ENCODE peak calls at places on chromosomes 13 and 19, in eight cellular contexts. U is stimulated activated CD8-positive, alpha-beta memory T cell treated with anti-CD3 and anti-CD28 coated beads, Interleukin-4, amount 100 ng/mL, for 1 hour; W is GM19239; P is stimulated activated CD4-positive, alpha-beta T cell treated with anti-CD3 and anti-CD28 coated beads, Interleukin-1b, Interleukin-23, amount 100 ng/mL, for 24 hours; T is omental fat pad; B is SW480; C is HFF-Myc; Z is anterior cingulate cortex. R is an unnamed sample.

GRCh38 chr13:25170554-25171107 is 1.5 kb downstream of the AMER2 start:
- DNase-seq in Z (peak; percentile 63), W (no peak), P (no peak), B (no peak), C (no peak), U (no peak), T (no peak), R (no peak)

GRCh38 chr19:1513492-1514294 is 874 bp upstream of the ADAMTSL5 start:
- DNase-seq in T (no peak), B (peak; percentile 31), P (peak; percentile 52), Z (no peak), C (no peak), W (peak; percentile 62), U (peak; percentile 42), R (peak; percentile 68)

GRCh38 chr19:39046037-39046821 is 13.9 kb upstream of the FBXO27 start:
- DNase-seq in Z (no peak), C (peak; percentile 30), P (no peak), W (no peak), T (no peak), B (peak; percentile 76), U (no peak), R (no peak)

GRCh38 chr13:30334663-30335386 is 27.5 kb upstream of the KATNAL1 start:
- DNase-seq in U (no peak), P (no peak), C (no peak), W (no peak), Z (no peak), T (no peak), B (no peak), R (peak; percentile 82)

GRCh38 chr19:55031178-55031577 is 6.9 kb downstream of the GP6 start:
- DNase-seq in T (no peak), B (no peak), Z (no peak), C (no peak), U (no peak), P (no peak), W (no peak), R (no peak)

GRCh38 chr19:30362156-30362754 is 9.9 kb upstream of the ZNF536 start:
- DNase-seq in P (no peak), B (no peak), C (no peak), Z (no peak), W (no peak), T (no peak), U (no peak), R (no peak)

GRCh38 chr19:5138606-5139594 is 170.0 kb downstream of the KDM4B start:
- DNase-seq in W (peak; percentile 94), C (peak; percentile 66), B (peak; percentile 12), U (peak; percentile 56), P (peak; percentile 47), Z (peak; percentile 40), T (no peak), R (peak; percentile 53)

GRCh38 chr13:46170687-46171086 is 11.3 kb downstream of the LCP1 start:
- DNase-seq in P (no peak), T (no peak), Z (no peak), B (no peak), W (no peak), U (no peak), C (no peak), R (no peak)

GRCh38 chr19:43684326-43684725 is 14.4 kb upstream of the PLAUR start:
- DNase-seq in C (no peak), U (no peak), Z (no peak), W (no peak), P (no peak), T (no peak), B (no peak), R (no peak)

GRCh38 chr13:93230466-93230865 is 3.9 kb downstream of the GPC6 start:
- DNase-seq in W (no peak), T (no peak), B (no peak), P (no peak), Z (no peak), C (no peak), U (no peak), R (no peak)

GRCh38 chr13:76828316-76828741 is 57.9 kb downstream of the KCTD12 start:
- DNase-seq in P (no peak), T (no peak), B (no peak), Z (no peak), W (no peak), C (no peak), U (no peak), R (no peak)

GRCh38 chr19:28482221-28482620 is 730.7 kb downstream of the UQCRFS1 start:
- DNase-seq in T (no peak), B (peak; percentile 56), W (no peak), C (no peak), U (no peak), Z (no peak), P (no peak), R (no peak)

GRCh38 chr13:98515804-98516465 is 61.0 kb downstream of the STK24 start:
- DNase-seq in Z (no peak), W (no peak), T (no peak), U (no peak), C (no peak), B (no peak), P (no peak), R (no peak)

GRCh38 chr19:8174706-8175105 is 25.3 kb upstream of the FBN3 start:
- DNase-seq in C (no peak), Z (no peak), U (no peak), W (no peak), P (no peak), B (no peak), T (no peak), R (no peak)

GRCh38 chr19:5113101-5113557 is 144.2 kb downstream of the KDM4B start:
- DNase-seq in P (no peak), C (no peak), W (no peak), B (no peak), U (no peak), Z (no peak), T (no peak), R (no peak)

GRCh38 chr13:47287291-47287751 is 390.5 kb upstream of the HTR2A start:
- DNase-seq in Z (no peak), T (no peak), U (no peak), W (no peak), C (no peak), B (no peak), P (no peak), R (no peak)

GRCh38 chr19:1935484-1936208 is 5.3 kb upstream of the CSNK1G2 start:
- DNase-seq in T (no peak), B (no peak), U (no peak), W (no peak), P (no peak), C (no peak), Z (no peak), R (no peak)

GRCh38 chr13:23765531-23765930 is 123.7 kb downstream of the MIPEP start:
- DNase-seq in U (no peak), W (no peak), B (no peak), Z (no peak), P (no peak), T (no peak), C (no peak), R (no peak)

GRCh38 chr19:35429698-35430097 is 18.4 kb upstream of the FFAR2 start:
- DNase-seq in U (no peak), W (no peak), T (no peak), P (no peak), C (no peak), B (no peak), Z (no peak), R (no peak)

GRCh38 chr19:3266792-3267469 is 42.5 kb downstream of the CELF5 start:
- DNase-seq in B (no peak), P (no peak), Z (peak; percentile 21), U (no peak), C (no peak), W (no peak), T (no peak), R (no peak)

GRCh38 chr19:45391346-45391745 is 13.5 kb downstream of the PPP1R13L start:
- DNase-seq in U (no peak), P (no peak), B (no peak), C (no peak), Z (no peak), W (no peak), T (no peak), R (no peak)

GRCh38 chr13:95059306-95059705 is 241.9 kb downstream of the ABCC4 start:
- DNase-seq in P (no peak), B (no peak), Z (no peak), T (no peak), U (no peak), W (no peak), C (no peak), R (no peak)

GRCh38 chr13:77720988-77721387 is 23.5 kb downstream of the SLAIN1 start:
- DNase-seq in W (no peak), T (no peak), U (no peak), Z (no peak), C (no peak), P (no peak), B (no peak), R (no peak)

GRCh38 chr13:40812724-40813445 is 23.5 kb downstream of the SLC25A15 start:
- DNase-seq in B (no peak), Z (no peak), P (no peak), C (no peak), U (no peak), W (no peak), T (no peak), R (no peak)

GRCh38 chr13:51585234-51585672 is 991 bp downstream of the WDFY2 start:
- DNase-seq in P (no peak), W (no peak), C (no peak), B (no peak), T (no peak), Z (peak; percentile 44), U (no peak), R (no peak)

GRCh38 chr13:38618336-38618735 is 68.5 kb upstream of the FREM2 start:
- DNase-seq in U (no peak), T (no peak), Z (no peak), B (no peak), C (no peak), P (no peak), W (no peak), R (no peak)

GRCh38 chr13:66977156-66977555 is 253.0 kb downstream of the PCDH9 start:
- DNase-seq in B (no peak), C (no peak), U (no peak), Z (no peak), W (no peak), T (no peak), P (no peak), R (no peak)

GRCh38 chr19:19822148-19822429 is 539 bp upstream of the ZNF506 start:
- DNase-seq in U (no peak), C (no peak), Z (no peak), T (no peak), W (no peak), B (no peak), P (no peak), R (no peak)

GRCh38 chr13:30846311-30846710 is 59.8 kb upstream of the MEDAG start:
- DNase-seq in B (peak; percentile 53), T (no peak), U (no peak), C (no peak), W (no peak), P (no peak), Z (no peak), R (no peak)

GRCh38 chr13:112671359-112671758 is 18.5 kb upstream of the ATP11A start:
- DNase-seq in T (no peak), C (no peak), U (no peak), P (no peak), B (no peak), Z (no peak), W (no peak), R (no peak)

GRCh38 chr19:18063463-18063862 is 23.3 kb downstream of the IL12RB1 start:
- DNase-seq in U (no peak), Z (no peak), C (no peak), B (no peak), T (no peak), W (no peak), P (no peak), R (peak; percentile 40)

GRCh38 chr19:3163230-3163886 is 15.2 kb upstream of the S1PR4 start:
- DNase-seq in T (no peak), B (peak; percentile 65), U (peak; percentile 60), P (no peak), Z (no peak), W (peak; percentile 91), C (no peak), R (peak; percentile 73)

GRCh38 chr19:2049741-2050348 is 1.2 kb downstream of the MKNK2 start:
- DNase-seq in U (peak; percentile 46), W (peak; percentile 73), T (no peak), C (no peak), B (peak; percentile 50), Z (peak; percentile 79), P (no peak), R (peak; percentile 96)

GRCh38 chr19:39133431-39134270 is 8.1 kb downstream of the PAK4 start:
- DNase-seq in U (no peak), B (no peak), W (no peak), Z (no peak), C (no peak), P (no peak), T (no peak), R (no peak)

R was measured in right lobe of liver.